ENCODE peak calls at places on chromosome 1, in six cellular contexts. H is dorsolateral prefrontal cortex, C is astrocyte of the cerebellum, J is cardiac muscle cell, F is tibial artery, Z is endodermal cell. I is an unnamed sample.

GRCh38 chr1:172823534-172823933 is 164.6 kb downstream of the FASLG start:
- DNase-seq in H (no peak), C (no peak), J (no peak), F (no peak), Z (no peak), I (no peak)

GRCh38 chr1:183185941-183186490 is at the start of gene LAMC2:
- DNase-seq in H (no peak), C (peak), J (peak), F (no peak), Z (peak), I (no peak)

GRCh38 chr1:110003747-110004428 is 19.3 kb downstream of the AHCYL1 start:
- DNase-seq in H (peak), C (peak), J (peak), F (peak), Z (peak), I (peak)

GRCh38 chr1:53686371-53687267 is 52.3 kb downstream of the GLIS1 start:
- DNase-seq in H (no peak), C (no peak), J (no peak), F (no peak), Z (no peak), I (no peak)

GRCh38 chr1:113201560-113201959 is 128.6 kb downstream of the LRIG2 start:
- DNase-seq in H (no peak), C (no peak), J (no peak), F (no peak), Z (no peak), I (no peak)

GRCh38 chr1:209611771-209612570 is 28.5 kb downstream of the CAMK1G start:
- DNase-seq in H (no peak), C (no peak), J (no peak), F (no peak), Z (peak), I (no peak)

GRCh38 chr1:193183019-193183643 is 3.3 kb downstream of the B3GALT2 start:
- DNase-seq in H (no peak), C (peak), J (peak), F (no peak), Z (no peak), I (peak)

GRCh38 chr1:227883073-227883520 is 64.6 kb downstream of the WNT9A start:
- DNase-seq in H (peak), C (no peak), J (no peak), F (no peak), Z (peak), I (no peak)

GRCh38 chr1:109788695-109789521 is 25.2 kb upstream of the EPS8L3 start:
- DNase-seq in H (peak), C (no peak), J (peak), F (peak), Z (peak), I (no peak)

GRCh38 chr1:231318568-231318967 is 19.1 kb downstream of the EXOC8 start:
- DNase-seq in H (no peak), C (no peak), J (no peak), F (no peak), Z (peak), I (no peak)

GRCh38 chr1:117928881-117929339 is 511 bp downstream of the GDAP2 start:
- DNase-seq in H (peak), C (peak), J (peak), F (peak), Z (peak), I (peak)

GRCh38 chr1:228867951-228868730 is 132.9 kb downstream of the RHOU start:
- DNase-seq in H (no peak), C (no peak), J (peak), F (no peak), Z (no peak), I (no peak)

GRCh38 chr1:47280142-47280541 is 33.8 kb downstream of the STIL start:
- DNase-seq in H (no peak), C (no peak), J (no peak), F (no peak), Z (no peak), I (no peak)

GRCh38 chr1:84969489-84970250 is 27.2 kb downstream of the MCOLN2 start:
- DNase-seq in H (no peak), C (no peak), J (no peak), F (no peak), Z (no peak), I (no peak)

GRCh38 chr1:109791495-109792040 is 27.8 kb upstream of the EPS8L3 start:
- DNase-seq in H (peak), C (no peak), J (no peak), F (peak), Z (no peak), I (no peak)

GRCh38 chr1:107940178-107940577 is 24.8 kb downstream of the VAV3 start:
- DNase-seq in H (no peak), C (no peak), J (no peak), F (no peak), Z (no peak), I (no peak)

GRCh38 chr1:6052543-6053205 is 7.0 kb downstream of the KCNAB2 start:
- DNase-seq in H (no peak), C (peak), J (peak), F (no peak), Z (peak), I (peak)

GRCh38 chr1:38046884-38047602 is 450 bp upstream of the POU3F1 start:
- DNase-seq in H (peak), C (no peak), J (peak), F (peak), Z (peak), I (no peak)

GRCh38 chr1:115295904-115296696 is 41.9 kb downstream of the NGF start:
- DNase-seq in H (no peak), C (no peak), J (no peak), F (no peak), Z (no peak), I (no peak)

GRCh38 chr1:228753933-228754332 is 18.7 kb downstream of the RHOU start:
- DNase-seq in H (no peak), C (no peak), J (no peak), F (no peak), Z (no peak), I (no peak)

GRCh38 chr1:92310185-92310597 is 11.3 kb downstream of the RPAP2 start:
- DNase-seq in H (no peak), C (peak), J (peak), F (no peak), Z (no peak), I (no peak)

GRCh38 chr1:65992160-65993046 is 199.7 kb downstream of the PDE4B start:
- DNase-seq in H (peak), C (no peak), J (peak), F (no peak), Z (no peak), I (no peak)

GRCh38 chr1:84027368-84027767 is 28.4 kb upstream of the TTLL7 start:
- DNase-seq in H (no peak), C (no peak), J (no peak), F (no peak), Z (no peak), I (no peak)

GRCh38 chr1:176692431-176692830 is 229.5 kb downstream of the PAPPA2 start:
- DNase-seq in H (peak), C (no peak), J (peak), F (no peak), Z (no peak), I (no peak)

GRCh38 chr1:14071581-14071980 is 371.6 kb downstream of the PRDM2 start:
- DNase-seq in H (no peak), C (peak), J (no peak), F (no peak), Z (no peak), I (no peak)

GRCh38 chr1:22428672-22429071 is 23.0 kb upstream of the ZBTB40 start:
- DNase-seq in H (no peak), C (no peak), J (peak), F (no peak), Z (peak), I (no peak)

GRCh38 chr1:37288900-37289299 is 185.5 kb upstream of the ZC3H12A start:
- DNase-seq in H (no peak), C (no peak), J (no peak), F (no peak), Z (no peak), I (no peak)

GRCh38 chr1:221839321-221839720 is 97.4 kb upstream of the DUSP10 start:
- DNase-seq in H (no peak), C (no peak), J (no peak), F (no peak), Z (no peak), I (no peak)

GRCh38 chr1:244383278-244383884 is 68.3 kb downstream of the ADSS2 start:
- DNase-seq in H (no peak), C (no peak), J (no peak), F (no peak), Z (no peak), I (no peak)

GRCh38 chr1:234745844-234746797 is 136.1 kb upstream of the IRF2BP2 start:
- DNase-seq in H (no peak), C (no peak), J (no peak), F (no peak), Z (peak), I (no peak)

GRCh38 chr1:201748331-201748730 is 80.6 kb upstream of the IPO9 start:
- DNase-seq in H (no peak), C (peak), J (no peak), F (peak), Z (peak), I (no peak)

GRCh38 chr1:27773732-27774445 is 870 bp downstream of the STX12 start:
- DNase-seq in H (no peak), C (no peak), J (no peak), F (no peak), Z (no peak), I (no peak)

GRCh38 chr1:93846929-93847810 is 31.8 kb downstream of the DNTTIP2 start:
- DNase-seq in H (peak), C (peak), J (peak), F (peak), Z (peak), I (peak)
- TF ChIP-seq CTCF in H (no peak), C (no peak), J (no peak), F (peak), Z (peak), I (no peak)

DNA sequence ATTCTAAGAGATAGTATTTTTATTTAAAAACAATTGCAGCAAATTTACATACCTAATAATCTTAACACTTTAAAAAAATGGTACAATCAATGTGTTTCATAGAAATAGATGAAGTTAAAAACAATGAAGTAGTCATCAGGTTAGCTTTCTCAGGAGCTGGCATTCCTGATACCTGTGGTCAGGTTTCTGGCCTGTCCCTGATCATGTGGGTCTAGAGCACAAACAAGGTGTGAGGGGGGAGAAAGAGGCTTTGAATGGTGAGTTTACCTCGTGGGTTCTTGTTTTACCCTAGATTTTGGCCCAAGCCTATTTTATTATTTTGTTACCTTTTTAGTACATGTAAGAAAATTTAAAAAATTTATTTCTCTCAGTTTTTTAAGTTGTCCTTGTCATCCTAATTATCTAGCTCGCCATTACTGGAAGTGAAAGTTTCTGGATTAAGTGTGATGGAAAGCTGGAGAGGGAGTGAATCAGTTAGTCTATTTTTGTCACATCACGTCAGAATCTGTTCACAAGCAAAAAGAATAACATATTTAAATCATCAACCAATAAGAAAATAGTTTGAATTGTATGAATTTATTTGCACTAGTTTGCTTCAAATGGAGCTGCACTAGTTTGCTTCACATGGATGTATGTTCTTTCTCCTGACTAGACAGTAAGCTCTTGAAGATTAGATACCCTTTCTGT is 23.0 kb downstream of the PHC2 start:
- DNase-seq in H (no peak), C (no peak), J (no peak), F (no peak), Z (no peak), I (no peak)
- H3K4me3 ChIP-seq in H (no peak), C (no peak), J (no peak), F (peak), Z (no peak), I (no peak)

GRCh38 chr1:93631626-93632365 is 49.8 kb downstream of the BCAR3 start:
- DNase-seq in H (no peak), C (no peak), J (peak), F (no peak), Z (no peak), I (no peak)
- TF ChIP-seq CTCF in H (no peak), C (peak), J (peak), F (no peak), Z (peak), I (peak)

DNA sequence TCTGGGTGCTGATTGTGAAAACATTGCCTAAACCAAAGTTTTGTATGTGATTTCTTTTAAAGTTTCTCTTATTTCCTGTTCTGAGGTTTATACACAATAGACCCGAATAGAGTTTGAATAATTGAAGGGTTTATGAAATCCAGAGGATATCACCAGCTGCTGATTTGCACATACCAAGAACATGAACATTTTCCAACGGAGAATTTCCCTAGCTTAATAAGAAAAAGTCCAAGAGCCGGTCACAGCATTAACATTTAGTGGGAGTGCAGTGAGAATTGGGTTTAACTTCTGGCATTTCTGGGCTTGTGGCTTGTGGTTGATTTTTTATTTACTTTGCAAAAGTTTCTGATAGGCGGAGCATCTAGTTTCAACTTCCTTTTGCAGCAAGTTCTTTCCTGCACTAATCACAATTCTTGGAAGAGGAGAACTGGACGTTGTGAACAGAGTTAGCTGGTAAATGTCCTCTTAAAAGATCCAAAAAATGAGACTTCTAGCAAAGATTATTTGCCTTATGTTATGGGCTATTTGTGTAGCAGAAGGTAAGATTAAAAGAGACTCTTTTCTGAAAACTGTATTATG is at the start of gene CFH:
- DNase-seq in H (no peak), C (peak), J (no peak), F (no peak), Z (no peak), I (peak)
- H3K4me3 ChIP-seq in H (peak), C (peak), J (no peak), F (peak), Z (no peak), I (peak)

DNA sequence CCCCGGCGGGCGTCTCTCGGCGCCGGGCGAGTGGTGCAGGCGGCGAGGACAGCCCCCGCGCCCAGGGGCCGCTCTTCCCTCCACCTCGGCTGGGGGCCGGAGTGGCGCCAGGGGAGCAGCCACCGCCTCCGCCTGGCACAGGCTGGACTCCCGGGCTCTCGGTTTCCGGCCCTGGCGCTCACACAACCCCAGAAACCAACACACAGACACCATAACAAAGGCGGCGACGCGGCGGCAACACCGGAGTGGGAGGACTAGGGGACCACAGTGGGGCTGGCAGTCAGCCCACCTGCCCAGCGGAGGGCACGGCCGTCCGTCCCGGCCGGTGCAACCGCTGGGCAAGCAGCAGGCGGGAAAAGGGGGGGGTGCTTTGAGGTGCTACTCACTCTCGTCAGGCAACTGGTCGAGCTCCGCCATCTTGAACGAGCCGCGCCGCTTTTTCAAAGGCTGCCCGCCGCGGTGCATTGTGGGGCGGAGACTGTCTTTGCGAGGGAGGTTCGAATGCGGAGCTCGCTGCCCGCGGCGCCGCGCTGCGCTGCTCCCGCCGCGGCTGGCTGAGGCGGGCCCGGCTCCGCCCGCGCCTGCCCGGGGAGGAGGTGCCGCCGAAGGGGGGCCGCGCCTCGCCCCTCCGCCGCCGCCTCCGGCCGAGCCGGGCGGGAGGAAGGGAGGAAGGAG is at the start of gene LIN9:
- DNase-seq in H (peak), C (peak), J (peak), F (peak), Z (peak), I (peak)
- TF ChIP-seq CTCF in H (no peak), C (no peak), J (peak), F (no peak), Z (no peak), I (no peak)

DNA sequence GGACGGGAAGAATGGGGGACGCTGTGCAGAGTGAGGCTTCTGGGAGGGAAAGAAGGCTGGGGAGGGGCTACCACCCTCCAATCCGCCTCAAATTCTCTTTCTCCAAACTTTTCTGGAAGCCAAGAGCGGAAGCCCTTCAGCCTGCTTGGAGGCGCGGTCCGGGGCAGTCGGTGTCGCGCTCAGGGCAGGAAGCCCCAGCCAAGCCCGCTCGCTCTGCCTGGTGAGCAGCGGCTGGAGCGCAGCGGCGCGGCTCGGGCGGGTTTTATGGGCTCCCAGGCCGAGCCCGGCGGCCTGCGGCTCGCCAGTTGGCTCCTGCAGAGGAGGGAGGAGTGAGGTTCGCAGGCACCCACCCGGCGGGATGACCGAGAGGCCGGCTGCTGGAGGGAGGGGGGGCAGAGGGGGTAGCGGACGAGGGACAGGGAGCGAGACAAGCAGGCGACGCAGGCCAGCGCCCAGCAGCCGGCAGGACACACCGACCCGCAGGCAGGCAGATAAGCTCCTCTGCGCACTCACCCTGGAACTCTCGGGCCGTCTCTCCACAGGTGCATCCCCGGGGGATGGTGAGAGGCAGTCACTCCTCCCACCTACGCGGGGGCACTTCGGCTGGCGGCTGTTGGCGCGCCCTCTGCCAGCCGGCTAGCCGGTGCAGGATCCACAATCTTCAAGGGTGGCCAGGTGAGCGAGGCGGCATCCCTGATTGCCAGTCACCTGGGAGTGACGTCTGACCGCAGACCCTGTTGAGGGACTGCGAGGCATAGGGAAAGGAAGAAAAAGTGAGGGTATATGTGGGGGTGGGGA is at the start of gene AVPR1B:
- DNase-seq in H (no peak), C (no peak), J (peak), F (no peak), Z (peak), I (no peak)
- H3K4me3 ChIP-seq in H (peak), C (peak), J (peak), F (peak), Z (peak), I (peak)

GRCh38 chr1:78553859-78554258 is 63.1 kb downstream of the PTGFR start:
- DNase-seq in H (no peak), C (no peak), J (no peak), F (no peak), Z (peak), I (no peak)
- TF ChIP-seq CTCF in H (no peak), C (no peak), J (no peak), F (no peak), Z (peak), I (peak)

DNA sequence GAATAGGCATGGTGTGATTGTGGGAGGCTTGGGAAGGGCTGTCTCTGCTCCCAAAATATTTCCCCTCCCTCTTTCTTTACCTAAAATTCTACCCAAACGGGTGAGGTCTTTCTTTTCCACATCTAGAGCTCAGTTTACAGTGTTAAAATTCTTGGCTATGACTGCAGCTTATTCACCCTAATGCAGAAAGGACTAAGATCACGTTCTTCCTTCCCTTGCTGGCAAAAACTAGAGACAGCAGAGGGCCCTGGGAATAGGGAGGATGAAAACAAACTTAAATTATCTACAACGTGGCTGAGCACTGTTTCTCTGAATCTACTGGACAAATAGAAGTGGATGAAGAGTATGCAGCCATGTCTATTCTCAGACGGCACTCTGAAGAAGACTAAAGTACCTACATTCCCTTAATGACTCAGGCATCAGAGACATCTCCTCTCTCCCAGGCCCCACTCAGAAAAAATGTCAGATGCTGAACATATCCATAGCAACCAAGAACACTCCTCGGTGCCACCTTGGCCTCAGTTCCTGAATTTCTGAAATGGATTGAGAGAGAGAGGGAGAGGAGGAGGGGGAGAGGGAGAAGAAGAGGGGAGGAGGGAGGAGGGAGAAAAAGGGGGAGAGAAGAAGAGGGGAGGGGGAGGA is 16.1 kb upstream of the OVAAL start:
- DNase-seq in H (no peak), C (no peak), J (no peak), F (no peak), Z (no peak), I (no peak)
- H3K4me3 ChIP-seq in H (no peak), C (no peak), J (no peak), F (no peak), Z (no peak), I (no peak)

GRCh38 chr1:119546641-119547040 is 39.6 kb downstream of the HSD3B1 start:
- DNase-seq in H (no peak), C (no peak), J (no peak), F (no peak), Z (no peak), I (no peak)

GRCh38 chr1:119547306-119547705 is 40.3 kb downstream of the HSD3B1 start:
- DNase-seq in H (no peak), C (no peak), J (no peak), F (no peak), Z (no peak), I (no peak)

GRCh38 chr1:119541389-119541788 is 34.4 kb downstream of the HSD3B1 start:
- DNase-seq in H (no peak), C (no peak), J (no peak), F (no peak), Z (no peak), I (no peak)

GRCh38 chr1:119542492-119542946 is 35.5 kb downstream of the HSD3B1 start:
- DNase-seq in H (no peak), C (no peak), J (no peak), F (no peak), Z (no peak), I (no peak)

GRCh38 chr1:119544165-119544762 is 37.3 kb downstream of the HSD3B1 start:
- DNase-seq in H (no peak), C (no peak), J (peak), F (no peak), Z (peak), I (no peak)
- TF ChIP-seq CTCF in H (no peak), C (peak), J (peak), F (no peak), Z (peak), I (peak)